ENCODE peak calls at places on chromosomes 6 and 20, in eight cellular contexts. One of them, this sample, is unnamed.
A peak's percentile ranks its signal among the peaks of the same experiment; 100 is the strongest.

GRCh38 chr6:107712523-107713213 is 111.4 kb downstream of the SCML4 start:
- ATAC-seq in HCT116: no peak
- ATAC-seq in Panc1: peak; percentile 21
- ATAC-seq in heart left ventricle: peak; percentile 29
- ATAC-seq in lower lobe of right lung: peak; percentile 27
- ATAC-seq in A549: no peak
- ATAC-seq in gastrocnemius medialis: no peak
- ATAC-seq in heart right ventricle: no peak
- ATAC-seq in this sample: peak; percentile 52

GRCh38 chr20:43187476-43188233 is 2.1 kb downstream of the PTPRT start:
- ATAC-seq in HCT116: peak; percentile 63
- ATAC-seq in Panc1: peak; percentile 73
- ATAC-seq in heart left ventricle: peak; percentile 52
- ATAC-seq in lower lobe of right lung: peak; percentile 67
- ATAC-seq in A549: peak; percentile 46
- ATAC-seq in gastrocnemius medialis: no peak
- ATAC-seq in heart right ventricle: peak; percentile 52
- ATAC-seq in this sample: no peak

GRCh38 chr20:62066983-62067433 is 1.3 kb upstream of the TAF4 start:
- ATAC-seq in HCT116: no peak
- ATAC-seq in Panc1: no peak
- ATAC-seq in heart left ventricle: peak; percentile 19
- ATAC-seq in lower lobe of right lung: peak; percentile 35
- ATAC-seq in A549: no peak
- ATAC-seq in gastrocnemius medialis: no peak
- ATAC-seq in heart right ventricle: no peak
- ATAC-seq in this sample: no peak

GRCh38 chr20:18692453-18692852 is 104.6 kb downstream of the DTD1 start:
- ATAC-seq in HCT116: no peak
- ATAC-seq in Panc1: no peak
- ATAC-seq in heart left ventricle: no peak
- ATAC-seq in lower lobe of right lung: no peak
- ATAC-seq in A549: peak; percentile 43
- ATAC-seq in gastrocnemius medialis: no peak
- ATAC-seq in heart right ventricle: no peak
- ATAC-seq in this sample: no peak

GRCh38 chr6:158058156-158058723 is 76.6 kb downstream of the SYNJ2 start:
- ATAC-seq in HCT116: no peak
- ATAC-seq in Panc1: no peak
- ATAC-seq in heart left ventricle: no peak
- ATAC-seq in lower lobe of right lung: no peak
- ATAC-seq in A549: no peak
- ATAC-seq in gastrocnemius medialis: no peak
- ATAC-seq in heart right ventricle: no peak
- ATAC-seq in this sample: no peak

GRCh38 chr6:142953373-142954273 is 8.6 kb upstream of the HIVEP2 start:
- ATAC-seq in HCT116: no peak
- ATAC-seq in Panc1: no peak
- ATAC-seq in heart left ventricle: no peak
- ATAC-seq in lower lobe of right lung: no peak
- ATAC-seq in A549: no peak
- ATAC-seq in gastrocnemius medialis: no peak
- ATAC-seq in heart right ventricle: no peak
- ATAC-seq in this sample: no peak

GRCh38 chr6:141153563-141153962 is 979.2 kb upstream of the GJE1 start:
- ATAC-seq in HCT116: no peak
- ATAC-seq in Panc1: no peak
- ATAC-seq in heart left ventricle: no peak
- ATAC-seq in lower lobe of right lung: no peak
- ATAC-seq in A549: no peak
- ATAC-seq in gastrocnemius medialis: no peak
- ATAC-seq in heart right ventricle: no peak
- ATAC-seq in this sample: no peak

GRCh38 chr6:22106445-22106844 is 190.4 kb downstream of the PRL start:
- ATAC-seq in HCT116: no peak
- ATAC-seq in Panc1: no peak
- ATAC-seq in heart left ventricle: no peak
- ATAC-seq in lower lobe of right lung: no peak
- ATAC-seq in A549: no peak
- ATAC-seq in gastrocnemius medialis: no peak
- ATAC-seq in heart right ventricle: no peak
- ATAC-seq in this sample: no peak

GRCh38 chr6:11264100-11264499 is 31.6 kb upstream of the NEDD9 start:
- ATAC-seq in HCT116: peak; percentile 82
- ATAC-seq in Panc1: no peak
- ATAC-seq in heart left ventricle: no peak
- ATAC-seq in lower lobe of right lung: no peak
- ATAC-seq in A549: no peak
- ATAC-seq in gastrocnemius medialis: no peak
- ATAC-seq in heart right ventricle: no peak
- ATAC-seq in this sample: no peak

GRCh38 chr6:21149460-21149859 is 444.1 kb upstream of the SOX4 start:
- ATAC-seq in HCT116: no peak
- ATAC-seq in Panc1: no peak
- ATAC-seq in heart left ventricle: no peak
- ATAC-seq in lower lobe of right lung: no peak
- ATAC-seq in A549: no peak
- ATAC-seq in gastrocnemius medialis: no peak
- ATAC-seq in heart right ventricle: no peak
- ATAC-seq in this sample: no peak

GRCh38 chr6:29232725-29233124 is 62.0 kb downstream of the OR2J2 start:
- ATAC-seq in HCT116: no peak
- ATAC-seq in Panc1: no peak
- ATAC-seq in heart left ventricle: no peak
- ATAC-seq in lower lobe of right lung: no peak
- ATAC-seq in A549: no peak
- ATAC-seq in gastrocnemius medialis: no peak
- ATAC-seq in heart right ventricle: no peak
- ATAC-seq in this sample: no peak

GRCh38 chr6:157634566-157634965 is 188.5 kb upstream of the SNX9 start:
- ATAC-seq in HCT116: no peak
- ATAC-seq in Panc1: no peak
- ATAC-seq in heart left ventricle: no peak
- ATAC-seq in lower lobe of right lung: no peak
- ATAC-seq in A549: no peak
- ATAC-seq in gastrocnemius medialis: no peak
- ATAC-seq in heart right ventricle: no peak
- ATAC-seq in this sample: no peak

GRCh38 chr6:157751547-157752200 is 71.4 kb upstream of the SNX9 start:
- ATAC-seq in HCT116: no peak
- ATAC-seq in Panc1: no peak
- ATAC-seq in heart left ventricle: no peak
- ATAC-seq in lower lobe of right lung: no peak
- ATAC-seq in A549: no peak
- ATAC-seq in gastrocnemius medialis: no peak
- ATAC-seq in heart right ventricle: no peak
- ATAC-seq in this sample: no peak

GRCh38 chr6:108689279-108690161 is 128.8 kb downstream of the FOXO3 start:
- ATAC-seq in HCT116: peak; percentile 87
- ATAC-seq in Panc1: no peak
- ATAC-seq in heart left ventricle: peak; percentile 97
- ATAC-seq in lower lobe of right lung: peak; percentile 93
- ATAC-seq in A549: peak; percentile 68
- ATAC-seq in gastrocnemius medialis: peak; percentile 84
- ATAC-seq in heart right ventricle: peak; percentile 95
- ATAC-seq in this sample: peak; percentile 94

GRCh38 chr20:58073945-58074920 is 154.2 kb downstream of the ANKRD60 start:
- ATAC-seq in HCT116: no peak
- ATAC-seq in Panc1: no peak
- ATAC-seq in heart left ventricle: peak; percentile 36
- ATAC-seq in lower lobe of right lung: no peak
- ATAC-seq in A549: no peak
- ATAC-seq in gastrocnemius medialis: no peak
- ATAC-seq in heart right ventricle: peak; percentile 42
- ATAC-seq in this sample: peak; percentile 52

GRCh38 chr6:33105916-33106871 is 30.4 kb downstream of the HLA-DPB1 start:
- ATAC-seq in HCT116: no peak
- ATAC-seq in Panc1: no peak
- ATAC-seq in heart left ventricle: no peak
- ATAC-seq in lower lobe of right lung: no peak
- ATAC-seq in A549: no peak
- ATAC-seq in gastrocnemius medialis: no peak
- ATAC-seq in heart right ventricle: no peak
- ATAC-seq in this sample: no peak

GRCh38 chr6:147384029-147384428 is 124.5 kb upstream of the SAMD5 start:
- ATAC-seq in HCT116: no peak
- ATAC-seq in Panc1: no peak
- ATAC-seq in heart left ventricle: no peak
- ATAC-seq in lower lobe of right lung: no peak
- ATAC-seq in A549: no peak
- ATAC-seq in gastrocnemius medialis: no peak
- ATAC-seq in heart right ventricle: no peak
- ATAC-seq in this sample: no peak

GRCh38 chr6:40588480-40588879 is 1.3 kb upstream of the LRFN2 start:
- ATAC-seq in HCT116: no peak
- ATAC-seq in Panc1: no peak
- ATAC-seq in heart left ventricle: no peak
- ATAC-seq in lower lobe of right lung: no peak
- ATAC-seq in A549: no peak
- ATAC-seq in gastrocnemius medialis: no peak
- ATAC-seq in heart right ventricle: no peak
- ATAC-seq in this sample: no peak

GRCh38 chr6:40587240-40588069 is at the start of gene LRFN2:
- ATAC-seq in HCT116: peak; percentile 95
- ATAC-seq in Panc1: peak; percentile 97
- ATAC-seq in heart left ventricle: peak; percentile 85
- ATAC-seq in lower lobe of right lung: peak; percentile 97
- ATAC-seq in A549: peak; percentile 95
- ATAC-seq in gastrocnemius medialis: peak; percentile 88
- ATAC-seq in heart right ventricle: peak; percentile 95
- ATAC-seq in this sample: peak; percentile 88

GRCh38 chr6:40586800-40587201 is 363 bp downstream of the LRFN2 start:
- ATAC-seq in HCT116: no peak
- ATAC-seq in Panc1: no peak
- ATAC-seq in heart left ventricle: no peak
- ATAC-seq in lower lobe of right lung: no peak
- ATAC-seq in A549: no peak
- ATAC-seq in gastrocnemius medialis: no peak
- ATAC-seq in heart right ventricle: no peak
- ATAC-seq in this sample: no peak

GRCh38 chr6:40586369-40586768 is 795 bp downstream of the LRFN2 start:
- ATAC-seq in HCT116: no peak
- ATAC-seq in Panc1: no peak
- ATAC-seq in heart left ventricle: no peak
- ATAC-seq in lower lobe of right lung: no peak
- ATAC-seq in A549: no peak
- ATAC-seq in gastrocnemius medialis: no peak
- ATAC-seq in heart right ventricle: no peak
- ATAC-seq in this sample: no peak

DNA sequence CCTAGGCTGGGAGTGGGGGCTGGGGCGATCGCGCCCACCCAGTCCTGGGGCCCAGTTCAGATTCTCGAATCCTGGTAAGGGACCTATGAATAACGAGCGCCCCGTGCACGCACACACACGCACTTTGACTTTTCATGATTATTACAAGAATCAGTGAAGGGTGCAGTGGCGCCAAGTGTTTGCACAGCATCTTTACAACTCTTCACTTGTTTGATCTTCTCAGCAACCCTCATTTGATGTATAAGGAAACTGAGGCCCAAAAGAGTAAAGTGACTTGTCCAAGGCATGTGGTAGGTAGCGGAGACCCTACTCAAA is 863 bp upstream of the LRFN2 start:
- ATAC-seq in HCT116: no peak
- ATAC-seq in Panc1: no peak
- ATAC-seq in heart left ventricle: no peak
- ATAC-seq in lower lobe of right lung: no peak
- ATAC-seq in A549: no peak
- ATAC-seq in gastrocnemius medialis: no peak
- ATAC-seq in heart right ventricle: no peak
- ATAC-seq in this sample: no peak
- H3K4me1 ChIP-seq in HCT116: no peaks in the 10 kb centered on the region
- H3K4me1 ChIP-seq in Panc1: peaks cover 5% of the 10 kb centered on the region
- H3K4me1 ChIP-seq in heart left ventricle: peaks cover 13% of the 10 kb centered on the region
- H3K4me1 ChIP-seq in lower lobe of right lung: peaks cover 14% of the 10 kb centered on the region
- H3K4me1 ChIP-seq in A549: no peaks in the 10 kb centered on the region
- H3K4me1 ChIP-seq in gastrocnemius medialis: peaks cover 10% of the 10 kb centered on the region
- H3K4me1 ChIP-seq in heart right ventricle: peaks cover 16% of the 10 kb centered on the region
- H3K4me1 ChIP-seq in this sample: peaks cover 25% of the 10 kb centered on the region

DNA sequence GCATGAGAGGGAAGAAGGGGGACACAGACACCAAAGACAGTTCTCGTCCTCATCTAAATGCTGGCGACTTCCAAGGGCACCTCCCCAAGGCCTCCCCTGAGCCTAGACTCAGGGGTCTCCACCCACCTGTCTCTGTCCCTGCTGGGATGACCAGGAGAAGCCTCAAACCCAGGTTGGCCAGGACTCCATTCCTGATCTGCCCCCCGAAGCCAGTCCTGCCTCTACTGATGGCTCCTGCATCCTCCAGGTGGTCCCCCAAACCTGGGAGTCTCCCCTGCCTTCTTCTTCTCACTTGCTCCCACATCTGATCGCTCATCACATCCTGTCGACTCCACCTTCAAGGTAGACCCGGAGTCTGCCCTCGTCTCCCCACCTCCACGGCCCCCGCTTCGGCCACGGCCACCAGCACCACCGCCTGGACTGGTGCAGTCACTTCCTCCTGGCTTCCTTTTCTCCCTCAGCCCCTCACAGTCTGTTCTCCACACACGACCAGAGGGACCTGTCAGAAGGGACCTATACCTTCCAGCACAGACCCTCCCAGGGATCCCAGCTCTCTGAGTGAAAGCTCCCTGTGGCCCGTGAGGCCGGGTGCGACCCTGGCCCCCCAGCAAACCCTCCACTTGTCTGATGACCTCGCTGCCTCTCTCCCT is 92.1 kb downstream of the CEBPB start:
- ATAC-seq in HCT116: no peak
- ATAC-seq in Panc1: no peak
- ATAC-seq in heart left ventricle: no peak
- ATAC-seq in lower lobe of right lung: no peak
- ATAC-seq in A549: no peak
- ATAC-seq in gastrocnemius medialis: no peak
- ATAC-seq in heart right ventricle: no peak
- ATAC-seq in this sample: no peak
- TF ChIP-seq CTCF in HCT116: no peak
- TF ChIP-seq CTCF in Panc1: no peak
- TF ChIP-seq CTCF in heart left ventricle: no peak
- TF ChIP-seq CTCF in lower lobe of right lung: no peak
- TF ChIP-seq CTCF in A549: no peak
- TF ChIP-seq CTCF in gastrocnemius medialis: no peak
- TF ChIP-seq CTCF in heart right ventricle: no peak
- TF ChIP-seq CTCF in this sample: no peak

DNA sequence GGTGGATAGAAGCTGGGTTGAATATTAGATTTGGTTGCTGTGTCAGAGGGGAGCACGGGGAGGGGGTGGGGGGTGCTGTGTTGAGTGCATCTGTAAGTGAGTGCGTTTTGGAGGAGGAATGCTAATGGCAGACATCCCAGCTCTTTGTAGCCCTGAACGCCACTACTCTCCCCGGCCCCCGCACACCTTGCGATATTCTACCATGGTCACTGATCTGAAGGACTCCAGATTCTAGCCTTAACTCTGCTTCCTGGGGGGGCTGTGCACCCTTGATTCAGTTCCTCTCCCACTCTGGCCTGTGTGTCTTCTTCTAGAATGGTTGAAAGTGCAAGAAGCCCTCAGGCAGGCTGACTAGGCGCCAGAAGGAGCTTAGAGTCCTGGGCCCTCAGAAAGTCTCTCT is 7.1 kb downstream of the GLP1R start:
- ATAC-seq in HCT116: no peak
- ATAC-seq in Panc1: no peak
- ATAC-seq in heart left ventricle: no peak
- ATAC-seq in lower lobe of right lung: no peak
- ATAC-seq in A549: no peak
- ATAC-seq in gastrocnemius medialis: no peak
- ATAC-seq in heart right ventricle: no peak
- ATAC-seq in this sample: no peak
- H3K4me1 ChIP-seq in HCT116: no peaks in the 10 kb centered on the region
- H3K4me1 ChIP-seq in Panc1: peaks cover 4% of the 10 kb centered on the region
- H3K4me1 ChIP-seq in heart left ventricle: peaks cover under 1% of the 10 kb centered on the region
- H3K4me1 ChIP-seq in lower lobe of right lung: no peaks in the 10 kb centered on the region
- H3K4me1 ChIP-seq in A549: no peaks in the 10 kb centered on the region
- H3K4me1 ChIP-seq in gastrocnemius medialis: no peaks in the 10 kb centered on the region
- H3K4me1 ChIP-seq in heart right ventricle: no peaks in the 10 kb centered on the region
- H3K4me1 ChIP-seq in this sample: no peaks in the 10 kb centered on the region

GRCh38 chr6:111027219-111027618 is 45.4 kb downstream of the RPF2 start:
- ATAC-seq in HCT116: peak; percentile 63
- ATAC-seq in Panc1: peak; percentile 52
- ATAC-seq in heart left ventricle: no peak
- ATAC-seq in lower lobe of right lung: no peak
- ATAC-seq in A549: no peak
- ATAC-seq in gastrocnemius medialis: no peak
- ATAC-seq in heart right ventricle: no peak
- ATAC-seq in this sample: no peak
- TF ChIP-seq CTCF in HCT116: no peak
- TF ChIP-seq CTCF in Panc1: no peak
- TF ChIP-seq CTCF in heart left ventricle: no peak
- TF ChIP-seq CTCF in lower lobe of right lung: peak; percentile 8
- TF ChIP-seq CTCF in A549: no peak
- TF ChIP-seq CTCF in gastrocnemius medialis: no peak
- TF ChIP-seq CTCF in heart right ventricle: no peak
- TF ChIP-seq CTCF in this sample: no peak